ENCODE peak calls at places on chromosomes 3 and 15, in nine cellular contexts. Y is RWPE2, Q is progenitor cell of endocrine pancreas, G is PC-9, Z is left ventricle myocardium inferior, S is H9, K is HepG2, P is fibroblast of the aortic adventitia, X is fibroblast of lung. U is an unnamed sample.

GRCh38 chr3:127015282-127016042 is 32.5 kb downstream of the PLXNA1 start:
- DNase-seq in Y (no peak), Q (no peak), G (no peak), Z (no peak), S (no peak), K (no peak), P (no peak), X (peak), U (no peak)

GRCh38 chr3:141105828-141106628 is 54.9 kb downstream of the SPSB4 start:
- DNase-seq in Y (no peak), Q (peak), G (peak), Z (no peak), S (peak), K (peak), P (peak), X (peak), U (no peak)

GRCh38 chr3:194487289-194488006 is 646 bp upstream of the ATP13A3 start:
- DNase-seq in Y (no peak), Q (no peak), G (no peak), Z (peak), S (peak), K (no peak), P (no peak), X (peak), U (peak)

GRCh38 chr15:29734917-29735572 is 87.2 kb downstream of the TJP1 start:
- DNase-seq in Y (no peak), Q (no peak), G (no peak), Z (no peak), S (no peak), K (peak), P (peak), X (peak), U (no peak)

GRCh38 chr15:85764649-85765277 is 30.0 kb downstream of the KLHL25 start:
- DNase-seq in Y (no peak), Q (no peak), G (no peak), Z (no peak), S (no peak), K (no peak), P (peak), X (peak), U (no peak)

GRCh38 chr3:158775801-158776399 is 26.0 kb upstream of the MFSD1 start:
- DNase-seq in Y (no peak), Q (no peak), G (no peak), Z (no peak), S (no peak), K (peak), P (no peak), X (no peak), U (no peak)

GRCh38 chr3:76107935-76108570 is 322.7 kb upstream of the ZNF717 start:
- DNase-seq in Y (no peak), Q (no peak), G (no peak), Z (no peak), S (no peak), K (peak), P (peak), X (peak), U (no peak)

GRCh38 chr3:78863294-78864203 is 904.2 kb downstream of the ROBO1 start:
- DNase-seq in Y (no peak), Q (no peak), G (no peak), Z (no peak), S (no peak), K (no peak), P (no peak), X (no peak), U (no peak)

GRCh38 chr15:38038659-38039442 is 104.4 kb downstream of the TMCO5A start:
- DNase-seq in Y (no peak), Q (no peak), G (no peak), Z (no peak), S (no peak), K (no peak), P (peak), X (peak), U (no peak)

GRCh38 chr3:172613845-172614244 is 90.6 kb upstream of the TNFSF10 start:
- DNase-seq in Y (no peak), Q (no peak), G (no peak), Z (no peak), S (no peak), K (no peak), P (no peak), X (no peak), U (no peak)

GRCh38 chr15:39016706-39017105 is 452.1 kb upstream of the RASGRP1 start:
- DNase-seq in Y (no peak), Q (no peak), G (no peak), Z (no peak), S (no peak), K (no peak), P (no peak), X (peak), U (no peak)

GRCh38 chr3:124174463-124174862 is 182.5 kb upstream of the ROPN1 start:
- DNase-seq in Y (no peak), Q (no peak), G (no peak), Z (no peak), S (no peak), K (no peak), P (no peak), X (no peak), U (no peak)

GRCh38 chr3:114178770-114179368 is at the start of gene DRD3:
- DNase-seq in Y (no peak), Q (peak), G (no peak), Z (no peak), S (peak), K (no peak), P (peak), X (peak), U (no peak)

GRCh38 chr3:44067431-44067830 is 174.3 kb upstream of the TOPAZ1 start:
- DNase-seq in Y (no peak), Q (no peak), G (no peak), Z (no peak), S (no peak), K (no peak), P (no peak), X (no peak), U (no peak)

GRCh38 chr3:133374706-133375105 is 25.1 kb upstream of the BFSP2 start:
- DNase-seq in Y (no peak), Q (no peak), G (no peak), Z (no peak), S (peak), K (no peak), P (peak), X (no peak), U (no peak)

GRCh38 chr3:125121246-125122010 is 65.6 kb upstream of the HEG1 start:
- DNase-seq in Y (no peak), Q (no peak), G (no peak), Z (no peak), S (no peak), K (no peak), P (no peak), X (no peak), U (no peak)

GRCh38 chr15:85592148-85592547 is 202.6 kb downstream of the KLHL25 start:
- DNase-seq in Y (no peak), Q (no peak), G (peak), Z (no peak), S (no peak), K (peak), P (peak), X (peak), U (no peak)

GRCh38 chr3:168187233-168187632 is 91.5 kb upstream of the GOLIM4 start:
- DNase-seq in Y (no peak), Q (no peak), G (no peak), Z (no peak), S (no peak), K (peak), P (no peak), X (no peak), U (no peak)

GRCh38 chr3:168197162-168197561 is 101.4 kb upstream of the GOLIM4 start:
- DNase-seq in Y (no peak), Q (no peak), G (no peak), Z (no peak), S (no peak), K (peak), P (no peak), X (peak), U (no peak)

GRCh38 chr3:168186293-168186983 is 90.7 kb upstream of the GOLIM4 start:
- DNase-seq in Y (no peak), Q (no peak), G (no peak), Z (no peak), S (no peak), K (peak), P (no peak), X (no peak), U (no peak)

DNA sequence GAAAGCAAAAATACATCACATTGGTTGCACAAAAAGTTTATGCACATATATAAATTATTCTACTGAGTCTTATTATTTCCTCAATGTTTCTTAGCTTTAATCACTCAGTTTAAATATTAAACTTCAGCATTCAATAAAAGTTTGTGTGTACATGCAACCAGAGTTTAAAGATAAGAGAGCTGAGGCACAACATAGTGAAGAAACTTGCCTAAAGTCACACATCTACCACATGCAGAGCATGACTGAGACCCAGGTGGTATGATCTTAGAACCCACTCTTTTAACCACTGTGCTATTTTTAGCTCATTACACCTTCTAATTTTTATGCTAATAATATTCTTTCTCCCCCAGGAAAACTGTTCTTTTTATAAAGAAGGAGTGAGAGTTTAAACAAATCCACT is 96.1 kb upstream of the GOLIM4 start:
- DNase-seq in Y (no peak), Q (no peak), G (no peak), Z (no peak), S (no peak), K (no peak), P (no peak), X (no peak), U (no peak)
- TF ChIP-seq CTCF in Y (no peak), Q (no peak), G (no peak), Z (no peak), S (no peak), K (no peak), P (no peak), X (no peak), U (no peak)

GRCh38 chr3:31364188-31364587 is 168.5 kb upstream of the STT3B start:
- DNase-seq in Y (no peak), Q (no peak), G (no peak), Z (no peak), S (no peak), K (no peak), P (no peak), X (no peak), U (no peak)

GRCh38 chr3:31369637-31370036 is 163.1 kb upstream of the STT3B start:
- DNase-seq in Y (no peak), Q (no peak), G (peak), Z (no peak), S (no peak), K (peak), P (peak), X (peak), U (no peak)

GRCh38 chr3:31361391-31362273 is 171.1 kb upstream of the STT3B start:
- DNase-seq in Y (no peak), Q (no peak), G (no peak), Z (no peak), S (no peak), K (no peak), P (peak), X (peak), U (no peak)

GRCh38 chr3:31370093-31370666 is 162.5 kb upstream of the STT3B start:
- DNase-seq in Y (no peak), Q (no peak), G (no peak), Z (no peak), S (no peak), K (no peak), P (no peak), X (no peak), U (no peak)

GRCh38 chr3:31364711-31365110 is 168.0 kb upstream of the STT3B start:
- DNase-seq in Y (no peak), Q (no peak), G (no peak), Z (no peak), S (no peak), K (no peak), P (peak), X (peak), U (no peak)
- TF ChIP-seq CTCF in Y (no peak), Q (no peak), G (no peak), Z (no peak), S (no peak), K (no peak), P (peak), X (no peak), U (no peak)

GRCh38 chr3:196632033-196632751 is 7.3 kb upstream of the NRROS start:
- DNase-seq in Y (no peak), Q (peak), G (peak), Z (peak), S (peak), K (peak), P (peak), X (peak), U (peak)
- TF ChIP-seq CTCF in Y (peak), Q (peak), G (peak), Z (peak), S (no peak), K (peak), P (peak), X (peak), U (peak)

GRCh38 chr15:98549741-98550140 is 98.6 kb upstream of the IGF1R start:
- DNase-seq in Y (no peak), Q (no peak), G (no peak), Z (no peak), S (no peak), K (no peak), P (no peak), X (no peak), U (peak)

GRCh38 chr15:98549003-98549402 is 99.3 kb upstream of the IGF1R start:
- DNase-seq in Y (no peak), Q (no peak), G (no peak), Z (no peak), S (no peak), K (no peak), P (no peak), X (no peak), U (no peak)

GRCh38 chr15:98547741-98548166 is 100.6 kb upstream of the IGF1R start:
- DNase-seq in Y (no peak), Q (no peak), G (no peak), Z (no peak), S (peak), K (no peak), P (peak), X (no peak), U (peak)

GRCh38 chr15:98547255-98547654 is 101.1 kb upstream of the IGF1R start:
- DNase-seq in Y (no peak), Q (no peak), G (no peak), Z (no peak), S (no peak), K (no peak), P (no peak), X (no peak), U (no peak)

GRCh38 chr15:98548172-98548971 is 100.0 kb upstream of the IGF1R start:
- DNase-seq in Y (peak), Q (peak), G (no peak), Z (peak), S (peak), K (no peak), P (peak), X (peak), U (peak)
- TF ChIP-seq CTCF in Y (peak), Q (no peak), G (no peak), Z (peak), S (peak), K (no peak), P (peak), X (peak), U (peak)

GRCh38 chr3:192916455-192917257 is 1.0 kb downstream of the MB21D2 start:
- DNase-seq in Y (peak), Q (peak), G (peak), Z (peak), S (peak), K (peak), P (peak), X (peak), U (peak)

GRCh38 chr3:192917258-192917507 is 473 bp downstream of the MB21D2 start:
- DNase-seq in Y (no peak), Q (no peak), G (peak), Z (no peak), S (no peak), K (no peak), P (no peak), X (no peak), U (no peak)

GRCh38 chr3:192917508-192918274 is at the start of gene MB21D2:
- DNase-seq in Y (peak), Q (peak), G (peak), Z (peak), S (peak), K (peak), P (peak), X (peak), U (peak)

GRCh38 chr3:192919895-192920294 is 2.2 kb upstream of the MB21D2 start:
- DNase-seq in Y (no peak), Q (no peak), G (no peak), Z (no peak), S (no peak), K (no peak), P (no peak), X (no peak), U (no peak)

DNA sequence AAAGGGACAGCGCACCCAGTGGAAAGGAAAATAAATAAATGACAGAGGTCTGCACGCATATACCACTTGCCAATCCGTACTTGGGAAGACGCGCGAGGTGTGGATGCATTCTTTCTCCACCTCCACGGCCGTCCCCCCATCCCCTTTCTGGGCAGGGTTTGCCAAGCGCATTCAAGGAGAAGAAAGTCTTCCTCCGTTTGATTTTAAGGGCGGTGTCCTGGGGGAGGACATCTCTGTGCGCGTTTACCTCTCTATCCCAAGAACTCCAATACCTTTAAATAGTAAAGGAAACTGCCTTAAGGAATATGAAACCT is 576 bp upstream of the MB21D2 start:
- DNase-seq in Y (no peak), Q (no peak), G (no peak), Z (no peak), S (no peak), K (no peak), P (no peak), X (no peak), U (no peak)
- TF ChIP-seq CTCF in Y (no peak), Q (peak), G (peak), Z (no peak), S (no peak), K (no peak), P (no peak), X (peak), U (no peak)

U was measured in spleen.